ENCODE peak calls at places on chromosomes 7 and 10, in four cellular contexts. One of them, this sample, is unnamed.

GRCh38 chr7:27586825-27587224 is 75.9 kb downstream of the HIBADH start:
- DNase-seq in Calu3: no peak
- DNase-seq in smooth muscle cell of the brain vasculature: no peak
- DNase-seq in germinal center: peak
- DNase-seq in this sample: no peak

GRCh38 chr7:69599211-69599878 is 1.1 kb downstream of the AUTS2 start:
- DNase-seq in Calu3: no peak
- DNase-seq in smooth muscle cell of the brain vasculature: no peak
- DNase-seq in germinal center: peak
- DNase-seq in this sample: no peak

GRCh38 chr7:123601530-123601929 is at the start of gene ASB15:
- DNase-seq in Calu3: no peak
- DNase-seq in smooth muscle cell of the brain vasculature: no peak
- DNase-seq in germinal center: no peak
- DNase-seq in this sample: no peak

GRCh38 chr10:117535752-117536358 is 6.7 kb upstream of the EMX2 start:
- DNase-seq in Calu3: no peak
- DNase-seq in smooth muscle cell of the brain vasculature: no peak
- DNase-seq in germinal center: no peak
- DNase-seq in this sample: no peak

GRCh38 chr10:19968745-19969144 is 152.5 kb downstream of the PLXDC2 start:
- DNase-seq in Calu3: no peak
- DNase-seq in smooth muscle cell of the brain vasculature: no peak
- DNase-seq in germinal center: no peak
- DNase-seq in this sample: no peak

GRCh38 chr7:95357623-95358022 is 33.3 kb upstream of the PON1 start:
- DNase-seq in Calu3: no peak
- DNase-seq in smooth muscle cell of the brain vasculature: no peak
- DNase-seq in germinal center: no peak
- DNase-seq in this sample: no peak

GRCh38 chr10:110226555-110226925 is 19.1 kb downstream of the MXI1 start:
- DNase-seq in Calu3: peak
- DNase-seq in smooth muscle cell of the brain vasculature: peak
- DNase-seq in germinal center: peak
- DNase-seq in this sample: peak

GRCh38 chr10:79904671-79905321 is 44.1 kb downstream of the SFTPD start:
- DNase-seq in Calu3: peak
- DNase-seq in smooth muscle cell of the brain vasculature: no peak
- DNase-seq in germinal center: no peak
- DNase-seq in this sample: peak

GRCh38 chr7:99340659-99341058 is 15.0 kb downstream of the ARPC1A start:
- DNase-seq in Calu3: no peak
- DNase-seq in smooth muscle cell of the brain vasculature: no peak
- DNase-seq in germinal center: no peak
- DNase-seq in this sample: no peak

GRCh38 chr10:124520553-124521428 is 59.2 kb downstream of the LHPP start:
- DNase-seq in Calu3: no peak
- DNase-seq in smooth muscle cell of the brain vasculature: no peak
- DNase-seq in germinal center: no peak
- DNase-seq in this sample: no peak

This sample was measured in activated T-cell treated with anti-CD3 and anti-CD28 coated beads, Interleukin-2, amount 50 U/mL, for 72 hours.